ENCODE peak calls at places on chromosome 3, in ten cellular contexts. N is body of pancreas; K is breast epithelium; D is aorta; O is brain microvascular endothelial cell; W is H7; Y is CD8-positive, alpha-beta T cell; Z is HCT116; G is fibroblast of the aortic adventitia; U is PC-9. V is an unnamed sample.

GRCh38 chr3:35216501-35217266 is 422.6 kb upstream of the ARPP21 start:
- DNase-seq in N (peak), K (no peak), D (peak), O (no peak), W (no peak), Y (no peak), Z (no peak), G (no peak), U (no peak), V (no peak)

GRCh38 chr3:41710646-41711388 is 251.1 kb downstream of the ULK4 start:
- DNase-seq in N (no peak), K (no peak), D (no peak), O (peak), W (peak), Y (no peak), Z (no peak), G (peak), U (peak), V (peak)

GRCh38 chr3:150169279-150169970 is 198.7 kb upstream of the PFN2 start:
- DNase-seq in N (no peak), K (no peak), D (no peak), O (no peak), W (no peak), Y (no peak), Z (no peak), G (no peak), U (no peak), V (no peak)

GRCh38 chr3:10505050-10505790 is at the start of gene ATP2B2:
- DNase-seq in N (no peak), K (no peak), D (no peak), O (no peak), W (peak), Y (no peak), Z (no peak), G (no peak), U (no peak), V (no peak)

GRCh38 chr3:39398700-39399099 is 7.8 kb upstream of the RPSA start:
- DNase-seq in N (no peak), K (no peak), D (no peak), O (no peak), W (no peak), Y (no peak), Z (no peak), G (no peak), U (no peak), V (no peak)

GRCh38 chr3:66449411-66449931 is 51.4 kb downstream of the LRIG1 start:
- DNase-seq in N (no peak), K (no peak), D (no peak), O (no peak), W (no peak), Y (no peak), Z (no peak), G (peak), U (no peak), V (no peak)

GRCh38 chr3:178083906-178084823 is 452.1 kb upstream of the KCNMB2 start:
- DNase-seq in N (no peak), K (no peak), D (no peak), O (peak), W (peak), Y (no peak), Z (peak), G (peak), U (no peak), V (no peak)

GRCh38 chr3:101809178-101810022 is 30.4 kb downstream of the NXPE3 start:
- DNase-seq in N (peak), K (no peak), D (no peak), O (peak), W (peak), Y (no peak), Z (peak), G (peak), U (no peak), V (no peak)

GRCh38 chr3:165195226-165195625 is 958 bp downstream of the SLITRK3 start:
- DNase-seq in N (no peak), K (no peak), D (no peak), O (no peak), W (peak), Y (no peak), Z (no peak), G (no peak), U (no peak), V (no peak)

GRCh38 chr3:181327349-181327748 is 337.8 kb upstream of the DNAJC19 start:
- DNase-seq in N (no peak), K (no peak), D (no peak), O (no peak), W (no peak), Y (no peak), Z (no peak), G (no peak), U (no peak), V (no peak)

GRCh38 chr3:169497567-169498257 is 165.8 kb downstream of the MECOM start:
- DNase-seq in N (no peak), K (no peak), D (no peak), O (peak), W (no peak), Y (no peak), Z (no peak), G (peak), U (peak), V (peak)

GRCh38 chr3:99925584-99925983 is 107.9 kb downstream of the CMSS1 start:
- DNase-seq in N (peak), K (no peak), D (no peak), O (peak), W (no peak), Y (no peak), Z (no peak), G (peak), U (peak), V (no peak)

GRCh38 chr3:196660381-196661166 is 21.1 kb downstream of the NRROS start:
- DNase-seq in N (peak), K (no peak), D (no peak), O (no peak), W (peak), Y (no peak), Z (no peak), G (no peak), U (no peak), V (no peak)

GRCh38 chr3:199815-200214 is 3.3 kb downstream of the CHL1 start:
- DNase-seq in N (no peak), K (no peak), D (no peak), O (no peak), W (no peak), Y (no peak), Z (no peak), G (no peak), U (no peak), V (no peak)
- H3K4me3 ChIP-seq in N (no peak), K (no peak), D (no peak), O (no peak), W (no peak), Y (no peak), Z (no peak), G (no peak), U (no peak), V (no peak)

DNA sequence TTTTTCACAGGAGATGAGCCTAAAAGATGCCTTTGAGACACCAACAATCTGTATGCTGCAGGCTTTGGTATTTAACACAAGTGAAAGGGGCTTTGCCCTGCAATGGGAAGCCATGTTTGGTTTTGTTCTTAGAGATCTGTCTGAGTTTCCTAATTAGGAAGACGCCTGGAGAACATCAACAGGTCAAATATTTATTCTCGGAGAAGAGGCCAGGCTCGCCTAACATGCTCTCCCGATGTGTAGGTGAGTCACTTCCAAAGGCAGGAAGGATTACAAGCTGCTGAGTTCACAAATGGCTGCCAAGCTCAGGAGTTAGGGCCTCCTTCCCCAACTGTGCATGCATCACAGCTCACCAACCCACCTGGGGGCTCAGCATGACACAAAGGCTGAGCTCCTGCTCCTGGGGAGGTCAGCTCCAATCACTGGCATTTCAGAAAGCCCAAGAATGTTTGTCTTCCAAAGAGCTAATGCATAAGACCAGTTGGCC is 119.5 kb upstream of the PRICKLE2 start:
- DNase-seq in N (no peak), K (no peak), D (no peak), O (peak), W (peak), Y (no peak), Z (no peak), G (peak), U (peak), V (peak)
- H3K4me3 ChIP-seq in N (no peak), K (no peak), D (no peak), O (no peak), W (no peak), Y (no peak), Z (no peak), G (no peak), U (no peak), V (no peak)

GRCh38 chr3:119205209-119205608 is 31.8 kb downstream of the UPK1B start:
- DNase-seq in N (no peak), K (no peak), D (no peak), O (no peak), W (no peak), Y (no peak), Z (no peak), G (peak), U (no peak), V (no peak)
- H3K4me3 ChIP-seq in N (no peak), K (no peak), D (no peak), O (no peak), W (no peak), Y (no peak), Z (no peak), G (no peak), U (no peak), V (no peak)

GRCh38 chr3:52710512-52710911 is 4.6 kb downstream of the SPCS1 start:
- DNase-seq in N (no peak), K (no peak), D (no peak), O (no peak), W (no peak), Y (no peak), Z (no peak), G (no peak), U (no peak), V (no peak)

GRCh38 chr3:52712291-52713212 is 6.6 kb downstream of the SPCS1 start:
- DNase-seq in N (no peak), K (no peak), D (no peak), O (no peak), W (no peak), Y (no peak), Z (no peak), G (no peak), U (no peak), V (no peak)

GRCh38 chr3:52715714-52716305 is 9.9 kb downstream of the SPCS1 start:
- DNase-seq in N (no peak), K (no peak), D (no peak), O (no peak), W (no peak), Y (no peak), Z (no peak), G (no peak), U (no peak), V (no peak)

GRCh38 chr3:52719618-52720017 is 13.7 kb downstream of the SPCS1 start:
- DNase-seq in N (no peak), K (no peak), D (no peak), O (no peak), W (no peak), Y (no peak), Z (no peak), G (no peak), U (no peak), V (no peak)

GRCh38 chr3:52714335-52715302 is 8.7 kb downstream of the SPCS1 start:
- DNase-seq in N (peak), K (no peak), D (no peak), O (no peak), W (peak), Y (no peak), Z (no peak), G (no peak), U (no peak), V (no peak)
- H3K4me3 ChIP-seq in N (no peak), K (no peak), D (no peak), O (no peak), W (peak), Y (no peak), Z (no peak), G (no peak), U (no peak), V (peak)

V was measured in retinal pigment epithelial cell.